ENCODE peak calls at places on chromosomes 4 and X, in eight cellular contexts. O, A, S, B, W, Y, N and M are unnamed samples.

GRCh38 chrX:72308566-72309296 is 3.0 kb upstream of the CITED1 start:
- DNase-seq in Y (peak), N (peak), B (peak), A (peak), S (no peak), O (peak), W (peak), M (no peak)

GRCh38 chrX:108362026-108362425 is 76.2 kb downstream of the COL4A6 start:
- DNase-seq in B (no peak), O (no peak), W (no peak), N (no peak), S (no peak), Y (no peak), A (no peak), M (no peak)

GRCh38 chrX:70226048-70226447 is 8.4 kb upstream of the AWAT1 start:
- DNase-seq in W (no peak), O (no peak), N (no peak), A (no peak), S (no peak), Y (no peak), B (no peak), M (no peak)

GRCh38 chrX:110022555-110023448 is 19.9 kb downstream of the TMEM164 start:
- DNase-seq in A (no peak), Y (no peak), W (no peak), O (no peak), B (no peak), N (no peak), S (no peak), M (no peak)

GRCh38 chrX:38166478-38167083 is 54.1 kb downstream of the SRPX start:
- DNase-seq in Y (no peak), B (no peak), N (no peak), S (peak), A (peak), O (no peak), W (no peak), M (no peak)

GRCh38 chrX:70554081-70554480 is 109.4 kb downstream of the DLG3 start:
- DNase-seq in N (no peak), S (no peak), A (peak), Y (no peak), O (no peak), W (no peak), B (no peak), M (no peak)

GRCh38 chr4:112889619-112890294 is 159.7 kb upstream of the ANK2 start:
- DNase-seq in A (peak), N (no peak), B (no peak), O (no peak), W (no peak), Y (no peak), S (no peak), M (no peak)

GRCh38 chr4:88457307-88458090 is 580 bp downstream of the HERC5 start:
- DNase-seq in W (peak), O (no peak), B (peak), Y (no peak), N (peak), S (no peak), A (peak), M (no peak)

GRCh38 chr4:23630110-23630509 is 259.7 kb downstream of the PPARGC1A start:
- DNase-seq in O (no peak), B (no peak), S (no peak), N (no peak), A (no peak), Y (no peak), W (no peak), M (no peak)

GRCh38 chrX:26788402-26788998 is 572.5 kb downstream of the MAGEB5 start:
- DNase-seq in O (no peak), S (no peak), W (no peak), B (no peak), A (no peak), N (no peak), Y (no peak), M (no peak)

GRCh38 chr4:113849771-113850170 is 88.2 kb upstream of the CAMK2D start:
- DNase-seq in O (peak), Y (no peak), N (no peak), B (peak), S (no peak), A (no peak), W (peak), M (no peak)

GRCh38 chr4:5120067-5120466 is 68.8 kb downstream of the STK32B start:
- DNase-seq in A (no peak), B (no peak), S (peak), O (no peak), N (no peak), W (no peak), Y (no peak), M (no peak)

GRCh38 chrX:65273152-65273551 is 261.4 kb downstream of the LAS1L start:
- DNase-seq in A (no peak), Y (no peak), O (no peak), W (no peak), S (no peak), B (no peak), N (no peak), M (no peak)
- H3K27ac ChIP-seq in A (no peak), Y (no peak), O (no peak), W (no peak), S (no peak), B (no peak), N (no peak), M (no peak)

GRCh38 chr4:8472689-8473197 is 32.2 kb downstream of the TRMT44 start:
- DNase-seq in O (no peak), N (no peak), B (no peak), W (no peak), S (no peak), A (no peak), Y (no peak), M (no peak)

GRCh38 chr4:8473920-8474590 is 33.5 kb downstream of the TRMT44 start:
- DNase-seq in W (no peak), N (no peak), B (no peak), O (no peak), Y (no peak), A (no peak), S (no peak), M (no peak)

GRCh38 chr4:8475751-8476575 is 35.4 kb downstream of the TRMT44 start:
- DNase-seq in O (no peak), Y (no peak), A (no peak), N (no peak), W (no peak), S (no peak), B (no peak), M (no peak)

GRCh38 chr4:8473198-8473919 is 32.8 kb downstream of the TRMT44 start:
- DNase-seq in B (no peak), Y (no peak), N (no peak), S (no peak), W (no peak), O (no peak), A (no peak), M (no peak)

DNA sequence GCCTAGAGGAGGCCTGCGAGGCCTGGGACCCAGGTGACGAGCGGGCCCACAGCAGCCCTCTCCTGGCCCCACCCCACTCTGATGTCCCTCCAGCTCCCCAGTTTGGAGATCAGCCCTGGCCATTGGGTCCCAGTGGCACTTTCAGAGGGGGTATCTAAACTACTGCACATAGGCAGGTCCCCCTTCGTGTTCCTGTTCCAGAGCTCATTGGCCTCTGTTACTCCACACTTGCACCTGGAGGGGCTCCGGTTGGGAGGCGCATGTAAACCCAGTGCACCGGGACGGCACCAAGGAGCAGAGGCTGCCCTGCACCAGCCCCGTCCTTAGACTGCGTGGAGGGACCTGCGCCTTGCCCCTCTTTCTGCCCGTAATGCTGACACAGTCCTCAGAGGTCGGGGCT is 34.3 kb downstream of the TRMT44 start:
- DNase-seq in N (no peak), B (no peak), A (no peak), S (no peak), Y (no peak), O (no peak), W (no peak), M (no peak)
- H3K27ac ChIP-seq in N (peak), B (no peak), A (no peak), S (no peak), Y (no peak), O (no peak), W (no peak), M (no peak)

DNA sequence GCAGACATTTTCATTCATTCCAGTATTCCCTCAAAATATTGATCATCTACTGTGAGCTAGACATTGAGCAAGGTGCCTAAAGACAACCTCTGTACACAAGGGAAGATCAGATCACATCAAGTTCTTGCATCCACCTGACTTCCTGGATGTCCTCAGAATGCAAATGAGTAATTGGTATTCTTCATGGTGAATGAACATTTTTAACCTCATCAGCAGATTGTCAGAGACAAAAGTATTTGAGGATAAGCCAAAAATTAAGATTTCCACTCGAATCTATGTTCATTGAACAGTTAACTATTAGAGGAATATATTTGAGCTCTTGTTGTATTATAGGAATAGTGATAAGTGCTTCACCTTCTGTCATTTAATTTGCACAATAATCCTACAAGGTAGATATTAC is 1.3 kb downstream of the SMARCAD1 start:
- DNase-seq in N (no peak), Y (no peak), A (no peak), W (no peak), O (no peak), B (no peak), S (no peak), M (no peak)
- H3K27ac ChIP-seq in N (no peak), Y (no peak), A (no peak), W (no peak), O (no peak), B (no peak), S (peak), M (no peak)

GRCh38 chrX:130083656-130084382 is 26.5 kb downstream of the ELF4 start:
- DNase-seq in N (no peak), W (no peak), Y (no peak), A (no peak), O (no peak), B (no peak), S (peak), M (no peak)

GRCh38 chrX:130081421-130082045 is 28.8 kb downstream of the ELF4 start:
- DNase-seq in A (no peak), O (no peak), W (no peak), B (no peak), Y (no peak), S (no peak), N (no peak), M (no peak)

GRCh38 chrX:130083107-130083490 is 27.2 kb downstream of the ELF4 start:
- DNase-seq in A (no peak), O (no peak), B (no peak), Y (no peak), W (no peak), S (no peak), N (no peak), M (no peak)

GRCh38 chrX:130080791-130081367 is 29.4 kb downstream of the ELF4 start:
- DNase-seq in W (no peak), Y (no peak), S (no peak), A (no peak), O (no peak), B (no peak), N (no peak), M (no peak)

DNA sequence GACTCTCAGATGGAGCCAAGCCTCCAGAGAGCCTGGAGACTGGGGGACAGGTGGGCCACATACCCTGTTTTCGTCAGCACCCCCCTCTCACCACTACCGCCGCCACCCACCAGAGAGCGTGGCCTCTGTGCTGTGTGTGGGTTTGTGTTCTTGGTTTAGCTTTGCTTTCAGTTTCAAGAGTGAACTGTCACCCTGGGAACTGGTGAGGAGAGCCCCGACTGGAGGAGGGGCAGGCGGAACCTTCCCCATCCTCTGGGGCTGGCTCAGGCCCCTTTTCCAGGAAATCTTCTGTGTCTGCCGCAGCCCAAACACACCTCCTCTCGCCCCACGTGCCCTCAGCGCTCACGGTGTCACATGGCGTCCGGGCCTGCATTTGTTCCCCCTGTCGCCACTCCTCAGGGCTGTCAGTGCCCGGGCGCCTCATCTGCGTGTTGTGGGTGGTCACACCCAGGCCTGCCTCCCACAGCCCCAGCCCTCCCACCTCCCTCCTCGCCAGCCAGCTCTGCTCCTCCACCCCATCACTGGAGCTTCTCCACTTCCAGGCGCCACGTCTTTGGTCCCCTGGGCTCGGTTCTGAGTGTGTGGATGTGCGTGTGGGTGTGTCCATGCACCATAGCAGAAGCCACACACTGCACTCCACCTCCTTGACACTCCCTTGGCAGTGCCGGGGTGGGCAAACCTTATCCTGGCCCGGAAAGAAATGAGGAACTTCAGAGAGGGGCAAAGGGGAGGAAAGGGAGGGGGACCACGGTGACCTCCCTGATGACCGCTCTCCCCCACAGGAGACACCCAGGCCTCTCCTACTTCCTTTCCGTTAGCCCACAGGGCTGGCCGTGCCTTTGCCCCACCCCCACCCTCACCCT is 27.8 kb downstream of the ELF4 start:
- DNase-seq in W (no peak), Y (peak), S (peak), O (no peak), N (no peak), B (peak), A (peak), M (no peak)
- H3K27ac ChIP-seq in W (no peak), Y (peak), S (peak), O (no peak), N (no peak), B (peak), A (no peak), M (no peak)